ENCODE peak calls at places on chromosomes 7 and 10, in five cellular contexts. Y, V, M, F and I are unnamed samples.
A peak's percentile ranks its signal among the peaks of the same experiment; 100 is the strongest.

GRCh38 chr10:112346774-112347173 is 27.1 kb upstream of the ACSL5 start:
- DNase-seq in Y (no peak), V (no peak), M (no peak), F (no peak), I (no peak)

GRCh38 chr7:47452715-47453092 is 129.2 kb downstream of the TNS3 start:
- DNase-seq in Y (no peak), V (no peak), M (no peak), F (no peak), I (no peak)

GRCh38 chr7:133491319-133491718 is 238.4 kb downstream of the EXOC4 start:
- DNase-seq in Y (no peak), V (no peak), M (no peak), F (no peak), I (no peak)

GRCh38 chr7:150453186-150453585 is 2.8 kb downstream of the GIMAP8 start:
- DNase-seq in Y (no peak), V (no peak), M (no peak), F (no peak), I (peak; percentile 57)

GRCh38 chr10:76432274-76433012 is 1001.0 kb downstream of the LRMDA start:
- DNase-seq in Y (no peak), V (no peak), M (peak; percentile 83), F (peak; percentile 75), I (no peak)

GRCh38 chr10:23556727-23557440 is 118.0 kb downstream of the OTUD1 start:
- DNase-seq in Y (no peak), V (no peak), M (no peak), F (peak; percentile 15), I (no peak)

GRCh38 chr10:110445871-110446270 is 51.8 kb upstream of the DUSP5 start:
- DNase-seq in Y (no peak), V (peak; percentile 10), M (no peak), F (no peak), I (no peak)

GRCh38 chr7:100374601-100375000 is 1.3 kb downstream of the PILRA start:
- DNase-seq in Y (no peak), V (no peak), M (no peak), F (no peak), I (no peak)

GRCh38 chr7:47516985-47517590 is 64.8 kb downstream of the TNS3 start:
- DNase-seq in Y (no peak), V (no peak), M (no peak), F (no peak), I (no peak)

GRCh38 chr10:108789911-108790310 is 1133.4 kb downstream of the XPNPEP1 start:
- DNase-seq in Y (no peak), V (no peak), M (no peak), F (peak; percentile 22), I (no peak)

GRCh38 chr7:135717686-135718085 is 10.3 kb downstream of the SLC13A4 start:
- DNase-seq in Y (no peak), V (no peak), M (no peak), F (no peak), I (no peak)

GRCh38 chr10:128046934-128047251 is 79.3 kb downstream of the MKI67 start:
- DNase-seq in Y (no peak), V (no peak), M (no peak), F (no peak), I (no peak)

GRCh38 chr7:7799138-7799537 is 80.7 kb upstream of the RPA3 start:
- DNase-seq in Y (no peak), V (no peak), M (no peak), F (peak; percentile 33), I (no peak)

DNA sequence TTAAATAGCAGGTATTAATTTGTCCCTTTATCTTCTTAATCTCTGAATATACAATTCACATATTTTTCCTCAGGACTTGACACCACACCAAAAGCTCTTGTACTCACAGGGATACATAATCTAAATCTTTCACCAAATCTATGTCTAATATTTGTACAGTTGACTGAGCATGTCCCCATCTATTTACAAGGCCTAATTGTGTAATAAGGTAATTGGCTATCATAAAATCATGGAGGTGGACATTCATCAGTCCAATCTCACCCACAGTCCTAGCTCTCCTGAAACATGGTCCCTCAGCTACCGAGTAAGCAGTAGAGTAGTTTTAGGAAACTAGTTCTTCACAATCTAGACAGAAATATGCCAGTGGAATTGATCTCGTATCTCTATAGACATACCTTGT is 30.3 kb upstream of the EGFR start:
- DNase-seq in Y (no peak), V (no peak), M (no peak), F (no peak), I (no peak)
- TF ChIP-seq CTCF in Y (no peak), V (no peak), M (no peak), F (no peak), I (no peak)

DNA sequence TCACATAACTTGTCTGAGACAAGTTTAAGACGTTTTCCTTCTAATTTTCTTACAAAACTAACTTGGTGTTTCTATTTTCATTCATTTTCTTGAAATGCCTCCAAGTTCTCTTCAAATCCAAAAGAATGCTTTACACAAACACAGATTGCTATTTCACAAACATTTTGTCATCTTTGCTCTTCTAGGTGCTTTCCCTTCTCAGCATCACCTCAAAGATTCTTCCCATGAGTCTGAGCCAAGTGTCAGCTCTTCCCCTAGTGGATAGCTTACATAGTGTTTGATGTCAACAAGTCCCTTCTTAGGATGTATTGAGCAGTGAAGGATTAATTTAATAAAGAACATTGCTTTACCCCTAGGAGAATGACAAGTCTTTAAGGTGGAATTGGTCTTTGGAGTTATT is 38.1 kb upstream of the SEMA3A start:
- DNase-seq in Y (no peak), V (no peak), M (no peak), F (peak; percentile 69), I (no peak)
- TF ChIP-seq CTCF in Y (no peak), V (no peak), M (no peak), F (peak; percentile 20), I (no peak)

GRCh38 chr7:117790251-117790650 is 83.0 kb downstream of the CTTNBP2 start:
- DNase-seq in Y (no peak), V (no peak), M (no peak), F (no peak), I (no peak)

GRCh38 chr7:117796889-117797288 is 76.4 kb downstream of the CTTNBP2 start:
- DNase-seq in Y (no peak), V (no peak), M (no peak), F (no peak), I (no peak)

GRCh38 chr7:117793496-117793895 is 79.7 kb downstream of the CTTNBP2 start:
- DNase-seq in Y (no peak), V (no peak), M (no peak), F (no peak), I (no peak)

GRCh38 chr7:117790731-117791130 is 82.5 kb downstream of the CTTNBP2 start:
- DNase-seq in Y (no peak), V (no peak), M (no peak), F (no peak), I (no peak)

GRCh38 chr7:117791877-117792780 is 81.1 kb downstream of the CTTNBP2 start:
- DNase-seq in Y (no peak), V (no peak), M (no peak), F (no peak), I (no peak)
- TF ChIP-seq CTCF in Y (no peak), V (no peak), M (no peak), F (no peak), I (no peak)

GRCh38 chr10:474406-474805 is 215.1 kb downstream of the DIP2C start:
- DNase-seq in Y (no peak), V (no peak), M (no peak), F (no peak), I (no peak)
- TF ChIP-seq CTCF in Y (no peak), V (no peak), M (no peak), F (no peak), I (no peak)

GRCh38 chr7:1849351-1849951 is 179.4 kb downstream of the ELFN1 start:
- DNase-seq in Y (peak; percentile 11), V (peak; percentile 45), M (no peak), F (no peak), I (no peak)
- TF ChIP-seq CTCF in Y (no peak), V (no peak), M (no peak), F (no peak), I (no peak)